ENCODE peak calls at places on chromosomes 12 and 14, in five cellular contexts. One of them, this sample, is unnamed.

GRCh38 chr12:100356646-100357223 is at the start of gene SLC17A8:
- DNase-seq in GM12878: no peak
- DNase-seq in NT2/D1: no peak
- DNase-seq in HepG2: no peak
- DNase-seq in H1: peak; percentile 63
- DNase-seq in this sample: no peak

GRCh38 chr14:95432152-95433093 is 84.0 kb downstream of the SYNE3 start:
- DNase-seq in H1: peak; percentile 82
- DNase-seq in NT2/D1: peak; percentile 13
- DNase-seq in HepG2: peak; percentile 16
- DNase-seq in GM12878: no peak
- DNase-seq in this sample: peak; percentile 74

GRCh38 chr12:122100568-122100967 is 22.0 kb downstream of the MLXIP start:
- DNase-seq in HepG2: no peak
- DNase-seq in GM12878: no peak
- DNase-seq in NT2/D1: no peak
- DNase-seq in H1: no peak
- DNase-seq in this sample: no peak

GRCh38 chr12:89154743-89155530 is 197.4 kb downstream of the DUSP6 start:
- DNase-seq in HepG2: no peak
- DNase-seq in NT2/D1: no peak
- DNase-seq in GM12878: no peak
- DNase-seq in H1: no peak
- DNase-seq in this sample: no peak

GRCh38 chr12:24915501-24915900 is 33.4 kb downstream of the BCAT1 start:
- DNase-seq in GM12878: no peak
- DNase-seq in HepG2: no peak
- DNase-seq in NT2/D1: no peak
- DNase-seq in H1: no peak
- DNase-seq in this sample: no peak

GRCh38 chr14:35661875-35662274 is 127.9 kb downstream of the INSM2 start:
- DNase-seq in NT2/D1: no peak
- DNase-seq in H1: no peak
- DNase-seq in GM12878: no peak
- DNase-seq in HepG2: peak; percentile 82
- DNase-seq in this sample: no peak

GRCh38 chr14:90924618-90925345 is 108.6 kb upstream of the TTC7B start:
- DNase-seq in HepG2: no peak
- DNase-seq in GM12878: no peak
- DNase-seq in NT2/D1: no peak
- DNase-seq in H1: no peak
- DNase-seq in this sample: no peak

GRCh38 chr14:99966912-99967311 is 98.3 kb upstream of the EVL start:
- DNase-seq in HepG2: no peak
- DNase-seq in NT2/D1: no peak
- DNase-seq in GM12878: no peak
- DNase-seq in H1: no peak
- DNase-seq in this sample: no peak

GRCh38 chr12:113196996-113197395 is 11.5 kb downstream of the RITA1 start:
- DNase-seq in HepG2: peak; percentile 69
- DNase-seq in H1: peak; percentile 72
- DNase-seq in GM12878: no peak
- DNase-seq in NT2/D1: no peak
- DNase-seq in this sample: peak; percentile 72

GRCh38 chr12:6322969-6323339 is 12.5 kb downstream of the PLEKHG6 start:
- DNase-seq in NT2/D1: no peak
- DNase-seq in H1: no peak
- DNase-seq in HepG2: no peak
- DNase-seq in GM12878: no peak
- DNase-seq in this sample: no peak

GRCh38 chr12:25716842-25717241 is 163.8 kb upstream of the LMNTD1 start:
- DNase-seq in NT2/D1: no peak
- DNase-seq in H1: no peak
- DNase-seq in HepG2: no peak
- DNase-seq in GM12878: no peak
- DNase-seq in this sample: no peak

GRCh38 chr12:92574046-92574783 is 128.6 kb upstream of the PLEKHG7 start:
- DNase-seq in NT2/D1: peak; percentile 20
- DNase-seq in H1: peak; percentile 49
- DNase-seq in GM12878: no peak
- DNase-seq in HepG2: peak; percentile 15
- DNase-seq in this sample: peak; percentile 21

GRCh38 chr12:132904718-132905328 is 17.4 kb upstream of the CHFR start:
- DNase-seq in HepG2: no peak
- DNase-seq in NT2/D1: peak; percentile 72
- DNase-seq in GM12878: no peak
- DNase-seq in H1: peak; percentile 98
- DNase-seq in this sample: no peak

GRCh38 chr12:45166056-45166455 is 49.8 kb upstream of the ANO6 start:
- DNase-seq in GM12878: no peak
- DNase-seq in NT2/D1: no peak
- DNase-seq in HepG2: no peak
- DNase-seq in H1: no peak
- DNase-seq in this sample: no peak

GRCh38 chr14:69263364-69263763 is 3.4 kb downstream of the GALNT16 start:
- DNase-seq in GM12878: no peak
- DNase-seq in NT2/D1: no peak
- DNase-seq in H1: no peak
- DNase-seq in HepG2: no peak
- DNase-seq in this sample: no peak

GRCh38 chr14:76926521-76927251 is 100.5 kb downstream of the LRRC74A start:
- DNase-seq in NT2/D1: no peak
- DNase-seq in HepG2: no peak
- DNase-seq in H1: no peak
- DNase-seq in GM12878: no peak
- DNase-seq in this sample: no peak

GRCh38 chr14:99995700-99996356 is 69.4 kb upstream of the EVL start:
- DNase-seq in H1: peak; percentile 80
- DNase-seq in NT2/D1: peak; percentile 47
- DNase-seq in HepG2: peak; percentile 55
- DNase-seq in GM12878: peak; percentile 89
- DNase-seq in this sample: peak; percentile 73

GRCh38 chr12:41943671-41944070 is 201.0 kb downstream of the GXYLT1 start:
- DNase-seq in H1: no peak
- DNase-seq in GM12878: no peak
- DNase-seq in HepG2: no peak
- DNase-seq in NT2/D1: no peak
- DNase-seq in this sample: no peak

GRCh38 chr14:68891851-68892660 is 87.0 kb downstream of the ACTN1 start:
- DNase-seq in HepG2: no peak
- DNase-seq in GM12878: no peak
- DNase-seq in NT2/D1: no peak
- DNase-seq in H1: no peak
- DNase-seq in this sample: no peak

GRCh38 chr12:66688836-66689439 is 10.1 kb upstream of the GRIP1 start:
- DNase-seq in NT2/D1: peak; percentile 51
- DNase-seq in GM12878: no peak
- DNase-seq in HepG2: peak; percentile 65
- DNase-seq in H1: peak; percentile 70
- DNase-seq in this sample: peak; percentile 73

GRCh38 chr14:93369393-93370266 is 22.6 kb downstream of the COX8C start:
- DNase-seq in GM12878: peak; percentile 85
- DNase-seq in HepG2: no peak
- DNase-seq in NT2/D1: no peak
- DNase-seq in H1: no peak
- DNase-seq in this sample: no peak

GRCh38 chr14:85558505-85558904 is 28.6 kb downstream of the FLRT2 start:
- DNase-seq in HepG2: no peak
- DNase-seq in H1: no peak
- DNase-seq in NT2/D1: no peak
- DNase-seq in GM12878: no peak
- DNase-seq in this sample: no peak

GRCh38 chr12:51076235-51076930 is 7.0 kb downstream of the CSRNP2 start:
- DNase-seq in H1: no peak
- DNase-seq in GM12878: no peak
- DNase-seq in HepG2: no peak
- DNase-seq in NT2/D1: no peak
- DNase-seq in this sample: no peak

GRCh38 chr14:31926123-31926522 is 151.0 kb upstream of the ARHGAP5 start:
- DNase-seq in GM12878: no peak
- DNase-seq in NT2/D1: peak; percentile 22
- DNase-seq in H1: no peak
- DNase-seq in HepG2: peak; percentile 87
- DNase-seq in this sample: peak; percentile 58

DNA sequence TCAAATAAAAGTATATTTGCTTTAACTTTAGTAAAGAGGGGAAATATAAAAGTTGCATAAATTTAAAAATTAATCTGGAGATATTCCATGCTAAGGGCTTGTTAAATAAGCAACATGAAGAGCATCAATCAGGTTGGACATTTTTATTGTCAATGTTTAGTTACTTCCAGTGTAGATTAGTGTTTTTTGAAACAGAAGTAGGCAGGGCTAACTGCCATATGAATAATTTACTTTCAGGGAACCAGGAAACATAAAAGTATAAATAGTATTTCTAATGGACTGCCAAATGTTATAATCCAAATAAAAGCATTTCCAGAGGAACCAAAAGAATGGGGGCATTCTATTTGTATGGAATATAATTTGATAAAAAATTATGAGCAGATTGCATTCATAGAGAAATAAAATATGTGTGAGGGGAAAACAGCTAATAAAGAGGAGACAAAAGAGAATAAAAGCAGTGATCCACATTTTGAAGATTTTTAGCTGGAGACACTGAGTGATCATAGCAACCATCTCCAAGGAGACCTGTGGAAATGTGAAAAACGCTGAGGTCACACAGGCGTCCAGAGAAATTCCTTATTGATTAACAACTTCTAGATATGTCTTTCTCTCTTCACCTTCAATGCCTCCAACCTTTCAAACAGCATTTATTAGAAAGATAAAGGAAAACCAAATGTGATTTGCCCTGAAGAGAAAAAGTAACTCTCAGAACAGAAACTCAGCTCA is 70.8 kb downstream of the SRGAP1 start:
- DNase-seq in HepG2: no peak
- DNase-seq in H1: no peak
- DNase-seq in GM12878: no peak
- DNase-seq in NT2/D1: no peak
- DNase-seq in this sample: peak; percentile 19
- TF ChIP-seq SUZ12 in HepG2: no peak
- TF ChIP-seq SUZ12 in H1: no peak
- TF ChIP-seq SUZ12 in GM12878: no peak
- TF ChIP-seq SUZ12 in NT2/D1: no peak
- TF ChIP-seq SUZ12 in this sample: no peak

GRCh38 chr12:32400114-32400672 is 835 bp downstream of the FGD4 start:
- DNase-seq in GM12878: no peak
- DNase-seq in HepG2: no peak
- DNase-seq in H1: peak; percentile 81
- DNase-seq in NT2/D1: peak; percentile 99
- DNase-seq in this sample: peak; percentile 25
- TF ChIP-seq SUZ12 in GM12878: no peak
- TF ChIP-seq SUZ12 in HepG2: no peak
- TF ChIP-seq SUZ12 in H1: no peak
- TF ChIP-seq SUZ12 in NT2/D1: no peak
- TF ChIP-seq SUZ12 in this sample: no peak

DNA sequence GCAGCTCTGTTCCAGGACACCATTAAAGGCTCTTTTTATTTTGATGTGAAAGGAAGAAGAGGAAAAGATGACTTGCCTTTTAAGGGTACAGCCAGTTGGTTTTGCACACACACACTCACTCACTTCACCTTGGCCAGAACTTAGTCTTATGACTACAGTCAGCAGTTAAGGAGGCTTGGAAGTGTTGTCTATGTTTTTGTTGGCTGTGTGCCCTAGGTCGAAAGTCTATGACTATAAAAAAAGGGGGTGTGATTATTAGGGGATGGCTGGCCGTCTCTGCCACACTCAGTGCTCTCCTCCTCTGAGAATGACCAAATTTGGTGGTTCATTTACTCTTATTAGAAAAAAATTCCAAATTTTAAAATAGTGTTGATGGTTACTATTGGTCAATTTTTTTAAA is 139.5 kb upstream of the OTX2 start:
- DNase-seq in NT2/D1: no peak
- DNase-seq in HepG2: no peak
- DNase-seq in GM12878: no peak
- DNase-seq in H1: no peak
- DNase-seq in this sample: peak; percentile 14
- TF ChIP-seq SUZ12 in NT2/D1: no peak
- TF ChIP-seq SUZ12 in HepG2: no peak
- TF ChIP-seq SUZ12 in GM12878: no peak
- TF ChIP-seq SUZ12 in H1: no peak
- TF ChIP-seq SUZ12 in this sample: no peak

GRCh38 chr12:43337571-43338497 is 214.2 kb downstream of the ADAMTS20 start:
- DNase-seq in H1: no peak
- DNase-seq in GM12878: no peak
- DNase-seq in NT2/D1: no peak
- DNase-seq in HepG2: no peak
- DNase-seq in this sample: no peak
- TF ChIP-seq SUZ12 in H1: no peak
- TF ChIP-seq SUZ12 in GM12878: no peak
- TF ChIP-seq SUZ12 in NT2/D1: no peak
- TF ChIP-seq SUZ12 in HepG2: no peak
- TF ChIP-seq SUZ12 in this sample: no peak

This sample was measured in HEK293T.